ENCODE peak calls at places on chromosomes 6 and 20, in eight cellular contexts. P, M, E, O, G, W, K and H are unnamed samples.

GRCh38 chr6:31573239-31574105 is 1.4 kb downstream of the LTA start:
- DNase-seq in P (peak; percentile 36), M (no peak), E (no peak), O (no peak), G (no peak), W (no peak), K (no peak), H (no peak)

GRCh38 chr20:49583669-49584417 is 15.9 kb upstream of the PTGIS start:
- DNase-seq in P (no peak), M (peak; percentile 87), E (peak; percentile 21), O (peak; percentile 89), G (peak; percentile 69), W (peak; percentile 96), K (no peak), H (peak; percentile 69)

GRCh38 chr6:129314575-129314974 is 395.4 kb downstream of the ARHGAP18 start:
- DNase-seq in P (no peak), M (peak; percentile 52), E (no peak), O (no peak), G (no peak), W (no peak), K (no peak), H (no peak)

GRCh38 chr6:81894286-81894685 is 141.8 kb upstream of the TENT5A start:
- DNase-seq in P (no peak), M (no peak), E (no peak), O (peak; percentile 22), G (no peak), W (no peak), K (no peak), H (no peak)

GRCh38 chr6:161162722-161163121 is 111.1 kb downstream of the AGPAT4 start:
- DNase-seq in P (no peak), M (no peak), E (no peak), O (no peak), G (no peak), W (no peak), K (no peak), H (no peak)

GRCh38 chr20:37526238-37526838 is 1.3 kb downstream of the BLCAP start:
- DNase-seq in P (peak; percentile 93), M (no peak), E (no peak), O (no peak), G (no peak), W (no peak), K (peak; percentile 32), H (no peak)

GRCh38 chr6:163667372-163668060 is 253.0 kb downstream of the QKI start:
- DNase-seq in P (peak; percentile 35), M (no peak), E (no peak), O (no peak), G (no peak), W (peak; percentile 3), K (peak; percentile 90), H (no peak)

GRCh38 chr6:79266051-79266450 is 31.6 kb upstream of the HMGN3 start:
- DNase-seq in P (no peak), M (no peak), E (no peak), O (no peak), G (no peak), W (no peak), K (no peak), H (no peak)

GRCh38 chr20:38043512-38044300 is 10.2 kb downstream of the RPRD1B start:
- DNase-seq in P (no peak), M (no peak), E (no peak), O (no peak), G (no peak), W (peak; percentile 81), K (no peak), H (no peak)

GRCh38 chr6:134517145-134517658 is 199.3 kb upstream of the SGK1 start:
- DNase-seq in P (peak; percentile 19), M (no peak), E (no peak), O (peak; percentile 72), G (peak; percentile 81), W (peak; percentile 61), K (no peak), H (no peak)

GRCh38 chr20:62516345-62516744 is 40.5 kb upstream of the GATA5 start:
- DNase-seq in P (peak; percentile 86), M (no peak), E (no peak), O (no peak), G (no peak), W (no peak), K (no peak), H (peak; percentile 93)

GRCh38 chr20:33279261-33279910 is 3.6 kb upstream of the BPIFB1 start:
- DNase-seq in P (no peak), M (peak; percentile 30), E (no peak), O (no peak), G (no peak), W (no peak), K (no peak), H (no peak)

GRCh38 chr6:20211037-20211940 is 980 bp downstream of the MBOAT1 start:
- DNase-seq in P (peak; percentile 65), M (no peak), E (no peak), O (no peak), G (no peak), W (peak; percentile 6), K (peak; percentile 65), H (no peak)

GRCh38 chr6:169034523-169035167 is 219.0 kb downstream of the THBS2 start:
- DNase-seq in P (no peak), M (no peak), E (no peak), O (no peak), G (no peak), W (peak; percentile 28), K (no peak), H (no peak)

GRCh38 chr20:47863531-47863930 is 78.2 kb upstream of the SULF2 start:
- DNase-seq in P (no peak), M (no peak), E (no peak), O (no peak), G (no peak), W (no peak), K (no peak), H (no peak)

GRCh38 chr6:117919775-117920492 is 12.9 kb downstream of the SLC35F1 start:
- DNase-seq in P (peak; percentile 73), M (no peak), E (peak; percentile 27), O (no peak), G (peak; percentile 71), W (no peak), K (no peak), H (peak; percentile 16)

GRCh38 chr6:56374841-56375369 is 127.5 kb upstream of the COL21A1 start:
- DNase-seq in P (no peak), M (no peak), E (no peak), O (peak; percentile 48), G (no peak), W (no peak), K (no peak), H (no peak)

GRCh38 chr6:18139935-18140621 is 14.8 kb downstream of the TPMT start:
- DNase-seq in P (no peak), M (no peak), E (no peak), O (no peak), G (no peak), W (no peak), K (no peak), H (no peak)